ENCODE peak calls at places on chromosomes 13 and 19, in seven cellular contexts. D is tibial artery; L is Peyer's patch; H is ascending aorta; B is A673; S is effector memory CD4-positive, alpha-beta T cell; V is GM23248. T is an unnamed sample.

GRCh38 chr13:110641055-110642015 is 26.0 kb downstream of the NAXD start:
- DNase-seq in D (no peak), H (no peak), L (no peak), S (no peak), V (peak; percentile 26), B (no peak), T (no peak)

GRCh38 chr13:62320129-62320724 is 904.6 kb upstream of the PCDH20 start:
- DNase-seq in V (peak; percentile 36), S (no peak), B (peak; percentile 70), H (no peak), L (no peak), D (no peak), T (no peak)

GRCh38 chr13:49844191-49844590 is 51.7 kb upstream of the KPNA3 start:
- DNase-seq in B (no peak), V (peak; percentile 15), L (no peak), H (no peak), D (no peak), S (no peak), T (no peak)

GRCh38 chr13:111344471-111345191 is 24.2 kb downstream of the TEX29 start:
- DNase-seq in S (no peak), V (peak; percentile 56), D (no peak), L (no peak), B (peak; percentile 18), H (no peak), T (no peak)

GRCh38 chr13:33524086-33524485 is 238.5 kb upstream of the STARD13 start:
- DNase-seq in V (peak; percentile 82), S (no peak), D (no peak), H (no peak), B (no peak), L (no peak), T (no peak)

GRCh38 chr19:56341948-56342347 is 27.3 kb upstream of the ZSCAN5A start:
- DNase-seq in V (no peak), S (no peak), H (no peak), L (no peak), B (no peak), D (no peak), T (no peak)

GRCh38 chr19:13171146-13171545 is 20.9 kb downstream of the IER2 start:
- DNase-seq in B (no peak), H (no peak), S (no peak), L (no peak), V (no peak), D (no peak), T (no peak)

GRCh38 chr19:42323852-42324654 is 1.4 kb upstream of the MEGF8 start:
- DNase-seq in D (no peak), B (peak; percentile 37), S (no peak), L (peak; percentile 22), H (no peak), V (peak; percentile 54), T (peak; percentile 16)

GRCh38 chr13:99307648-99308339 is 595 bp upstream of the GPR183 start:
- DNase-seq in B (no peak), L (peak; percentile 50), V (peak; percentile 91), H (peak; percentile 75), S (peak; percentile 50), D (peak; percentile 40), T (no peak)

GRCh38 chr19:46383171-46383815 is 30.1 kb downstream of the CCDC8 start:
- DNase-seq in B (no peak), L (no peak), H (peak; percentile 59), V (no peak), D (no peak), S (no peak), T (no peak)

DNA sequence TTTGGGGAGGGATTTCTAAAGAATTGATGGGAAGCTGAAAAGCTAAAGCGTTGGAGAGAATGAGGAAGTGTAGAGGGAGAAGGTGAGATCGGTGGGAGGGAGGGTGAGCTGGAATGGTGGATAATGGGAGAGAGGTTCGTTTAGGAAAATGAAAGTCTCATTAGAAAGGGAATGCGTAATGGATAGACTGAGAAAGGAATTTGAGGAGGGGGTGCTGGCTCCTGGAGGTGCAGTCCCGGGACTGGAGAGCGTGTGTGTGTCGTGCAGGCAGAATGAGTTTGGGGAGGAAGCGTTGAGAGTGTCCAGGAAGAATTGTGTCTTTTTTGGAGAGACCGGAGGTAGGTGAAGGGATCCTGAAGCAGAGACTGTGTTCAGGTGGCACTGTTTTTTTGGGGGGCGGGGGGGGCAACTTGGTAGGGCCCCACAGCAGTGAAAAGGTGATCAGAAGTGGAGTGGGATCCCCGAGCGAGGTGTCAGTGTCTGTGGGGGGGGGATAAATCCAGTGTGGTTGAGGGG is 1.4 kb downstream of the ACTN4 start:
- DNase-seq in D (no peak), H (no peak), S (no peak), V (peak; percentile 17), B (no peak), L (no peak), T (no peak)
- H3K27ac ChIP-seq in D (peak overlapping the region; percentile 94), H (peak overlapping the region; percentile 96), S (no peak overlapping the region), V (peak overlapping the region; percentile 97), B (peak overlapping the region; percentile 93), L (peak overlapping the region; percentile 92), T (peak overlapping the region; percentile 74)

GRCh38 chr19:40754611-40755247 is 3.7 kb downstream of the SNRPA start:
- DNase-seq in S (no peak), D (no peak), H (no peak), V (peak; percentile 51), B (no peak), L (no peak), T (peak; percentile 18)
- H3K4me3 ChIP-seq in S (peak overlapping the region; percentile 13), D (no peak overlapping the region), H (no peak overlapping the region), V (peak overlapping the region; percentile 30), B (no peak overlapping the region), L (peak overlapping the region; percentile 6), T (peak overlapping the region; percentile 28)

DNA sequence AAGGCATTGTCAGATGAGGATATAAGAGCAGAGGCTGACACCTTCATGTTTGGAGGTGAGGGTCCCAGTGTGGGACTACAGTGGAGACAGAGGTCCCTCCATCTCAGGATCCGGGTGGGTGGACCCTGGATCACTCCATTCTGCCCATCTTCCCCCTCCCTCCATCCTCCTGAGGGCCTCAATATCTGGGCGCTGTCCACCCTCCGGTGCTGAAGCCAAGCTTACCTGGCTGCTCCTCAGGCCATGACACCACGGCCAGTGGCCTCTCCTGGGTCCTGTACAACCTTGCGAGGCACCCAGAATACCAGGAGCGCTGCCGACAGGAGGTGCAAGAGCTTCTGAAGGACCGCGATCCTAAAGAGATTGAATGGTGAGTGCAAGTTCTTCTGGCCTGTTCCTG is 11.9 kb downstream of the CYP4F12 start:
- DNase-seq in S (no peak), L (no peak), H (no peak), V (no peak), B (no peak), D (no peak), T (no peak)
- H3K9me3 ChIP-seq in S (no peaks in the 10 kb centered on the region), L (no peaks in the 10 kb centered on the region), H (peaks cover 13% of the 10 kb centered on the region), V (no peaks in the 10 kb centered on the region), B (no peaks in the 10 kb centered on the region), D (peaks cover 17% of the 10 kb centered on the region), T (no peaks in the 10 kb centered on the region)

GRCh38 chr13:65834897-65835296 is 1395.2 kb downstream of the PCDH9 start:
- DNase-seq in D (no peak), B (no peak), S (no peak), L (no peak), V (no peak), H (no peak), T (no peak)

GRCh38 chr13:65841156-65841555 is 1389.0 kb downstream of the PCDH9 start:
- DNase-seq in D (no peak), H (no peak), S (no peak), V (no peak), L (no peak), B (no peak), T (no peak)

GRCh38 chr13:65830411-65831172 is 1399.5 kb downstream of the PCDH9 start:
- DNase-seq in L (no peak), D (no peak), S (no peak), V (no peak), B (no peak), H (no peak), T (no peak)

DNA sequence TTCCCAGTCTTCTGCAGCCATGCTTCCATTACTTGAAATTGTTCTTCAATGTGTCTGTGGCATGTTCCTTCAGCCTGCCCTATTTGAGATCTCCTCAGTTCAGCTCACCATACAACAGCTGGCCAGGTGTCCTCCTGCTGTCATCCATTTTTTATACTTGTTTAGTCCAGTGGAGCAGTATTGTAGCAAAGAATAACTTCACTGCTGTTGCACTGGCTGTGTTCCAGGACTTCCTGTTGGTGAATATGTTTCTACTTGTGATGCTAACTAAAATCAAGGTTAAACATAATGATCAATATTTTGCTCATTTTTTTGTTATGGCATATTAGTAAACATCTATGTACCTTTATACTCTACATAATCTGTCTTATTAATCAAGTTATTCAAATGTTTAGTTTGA is 1394.1 kb downstream of the PCDH9 start:
- DNase-seq in L (no peak), H (no peak), V (no peak), B (no peak), D (no peak), S (no peak), T (no peak)
- H3K27ac ChIP-seq in L (no peak overlapping the region), H (no peak overlapping the region), V (no peak overlapping the region), B (no peak overlapping the region), D (no peak overlapping the region), S (no peak overlapping the region), T (no peak overlapping the region)

DNA sequence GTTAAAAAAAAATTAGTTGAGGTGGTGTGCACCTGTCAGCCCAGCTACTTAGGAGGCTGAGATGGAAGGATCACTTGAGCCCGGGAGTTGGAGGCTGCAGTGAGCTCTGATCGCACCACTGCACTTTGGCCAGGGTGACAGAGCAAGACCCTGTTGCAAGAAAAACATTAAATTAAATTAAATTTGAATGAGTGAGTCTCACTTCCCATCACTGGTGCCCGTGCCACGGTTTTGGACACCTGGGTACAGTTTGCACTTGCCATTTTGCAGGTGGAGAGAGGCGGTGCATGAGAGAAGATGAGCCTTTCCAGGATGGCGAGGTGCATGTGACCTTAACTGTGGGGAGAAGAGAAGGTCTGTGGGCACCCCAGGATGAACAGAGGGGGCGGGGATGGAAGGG is 60.3 kb upstream of the ZNF536 start:
- DNase-seq in V (no peak), S (no peak), H (no peak), D (no peak), L (no peak), B (no peak), T (no peak)
- H3K4me3 ChIP-seq in V (no peak overlapping the region), S (no peak overlapping the region), H (no peak overlapping the region), D (no peak overlapping the region), L (no peak overlapping the region), B (no peak overlapping the region), T (no peak overlapping the region)

GRCh38 chr13:58455094-58455493 is 823.5 kb downstream of the PCDH17 start:
- DNase-seq in V (no peak), B (no peak), L (no peak), S (no peak), D (no peak), H (no peak), T (no peak)
- H3K9me3 ChIP-seq in V (no peaks in the 10 kb centered on the region), B (no peaks in the 10 kb centered on the region), L (no peaks in the 10 kb centered on the region), S (no peaks in the 10 kb centered on the region), D (no peaks in the 10 kb centered on the region), H (peaks cover 7% of the 10 kb centered on the region), T (no peaks in the 10 kb centered on the region)

GRCh38 chr19:7263521-7263920 is 30.7 kb downstream of the INSR start:
- DNase-seq in V (no peak), S (no peak), L (no peak), D (no peak), H (no peak), B (no peak), T (no peak)
- H3K27ac ChIP-seq in V (no peak overlapping the region), S (no peak overlapping the region), L (no peak overlapping the region), D (peak overlapping the region; percentile 5), H (no peak overlapping the region), B (no peak overlapping the region), T (no peak overlapping the region)

GRCh38 chr19:7191946-7192691 is 102.1 kb downstream of the INSR start:
- DNase-seq in B (no peak), V (peak; percentile 57), H (no peak), S (peak; percentile 3), L (peak; percentile 26), D (no peak), T (peak; percentile 64)
- H3K4me3 ChIP-seq in B (no peak overlapping the region), V (no peak overlapping the region), H (no peak overlapping the region), S (no peak overlapping the region), L (no peak overlapping the region), D (no peak overlapping the region), T (no peak overlapping the region)